ENCODE peak calls at places on chromosome 3, in seven cellular contexts. J is mucosa of descending colon, Z is transverse colon, R is neural progenitor cell, V is psoas muscle, S is heart left ventricle, O is GM12865. B is an unnamed sample.

GRCh38 chr3:242986-243706 is 46.6 kb downstream of the CHL1 start:
- DNase-seq in J (no peak), S (no peak), V (no peak), Z (no peak), O (no peak), R (no peak), B (peak; percentile 35)

GRCh38 chr3:194588236-194588635 is 45.0 kb downstream of the TMEM44 start:
- DNase-seq in R (no peak), S (no peak), Z (no peak), J (no peak), V (peak; percentile 15), O (no peak), B (peak; percentile 47)

GRCh38 chr3:71652786-71653419 is 69.4 kb upstream of the FOXP1 start:
- DNase-seq in S (no peak), J (no peak), V (no peak), R (peak; percentile 66), Z (peak; percentile 37), O (peak; percentile 20), B (peak; percentile 58)

GRCh38 chr3:49411550-49411967 is 217 bp downstream of the RHOA start:
- DNase-seq in J (peak; percentile 81), S (peak; percentile 66), R (peak; percentile 86), Z (peak; percentile 71), O (peak; percentile 61), V (peak; percentile 78), B (peak; percentile 32)

GRCh38 chr3:151770941-151771340 is 37.2 kb downstream of the AADACL2 start:
- DNase-seq in S (peak; percentile 61), J (peak; percentile 51), Z (peak; percentile 40), O (no peak), R (no peak), V (peak; percentile 66), B (no peak)

GRCh38 chr3:11019116-11019515 is 26.6 kb downstream of the SLC6A1 start:
- DNase-seq in J (no peak), Z (no peak), O (no peak), R (no peak), S (no peak), V (no peak), B (peak; percentile 21)

GRCh38 chr3:113600418-113601185 is 68.2 kb downstream of the SIDT1 start:
- DNase-seq in R (no peak), V (no peak), S (no peak), O (no peak), Z (no peak), J (no peak), B (no peak)

GRCh38 chr3:120855665-120856437 is 52.2 kb upstream of the STXBP5L start:
- DNase-seq in V (no peak), J (peak; percentile 18), S (peak; percentile 17), Z (peak; percentile 10), O (no peak), R (no peak), B (peak; percentile 67)

GRCh38 chr3:189292667-189293478 is 121.1 kb downstream of the TPRG1 start:
- DNase-seq in S (no peak), V (no peak), O (no peak), R (peak; percentile 55), J (peak; percentile 30), Z (peak; percentile 10), B (peak; percentile 58)

GRCh38 chr3:10008588-10009344 is 17.5 kb upstream of the FANCD2 start:
- DNase-seq in J (peak; percentile 96), V (peak; percentile 92), Z (peak; percentile 95), R (peak; percentile 90), O (peak; percentile 85), S (peak; percentile 90), B (peak; percentile 82)

GRCh38 chr3:165339753-165340152 is 143.6 kb upstream of the SLITRK3 start:
- DNase-seq in S (no peak), V (no peak), O (peak; percentile 12), J (no peak), Z (no peak), R (peak; percentile 8), B (peak; percentile 42)

GRCh38 chr3:173065543-173065970 is 75.5 kb downstream of the SPATA16 start:
- DNase-seq in J (no peak), S (peak; percentile 25), V (no peak), O (peak; percentile 13), R (no peak), Z (no peak), B (peak; percentile 66)

GRCh38 chr3:188407158-188407880 is 253.4 kb downstream of the LPP start:
- DNase-seq in R (no peak), O (no peak), S (no peak), Z (no peak), V (no peak), J (no peak), B (no peak)

GRCh38 chr3:106819445-106819844 is 557.8 kb upstream of the CCDC54 start:
- DNase-seq in S (no peak), J (no peak), O (no peak), V (no peak), Z (no peak), R (no peak), B (no peak)

GRCh38 chr3:64048631-64049061 is 25.4 kb upstream of the PSMD6 start:
- DNase-seq in R (no peak), O (no peak), J (no peak), S (no peak), Z (no peak), V (no peak), B (peak; percentile 19)

GRCh38 chr3:148021400-148021799 is 612.2 kb downstream of the ZIC1 start:
- DNase-seq in V (no peak), J (no peak), S (no peak), Z (no peak), O (no peak), R (no peak), B (no peak)

GRCh38 chr3:52983336-52983807 is 62.5 kb downstream of the SFMBT1 start:
- DNase-seq in V (no peak), S (no peak), R (no peak), Z (peak; percentile 38), J (no peak), O (peak; percentile 85), B (no peak)

DNA sequence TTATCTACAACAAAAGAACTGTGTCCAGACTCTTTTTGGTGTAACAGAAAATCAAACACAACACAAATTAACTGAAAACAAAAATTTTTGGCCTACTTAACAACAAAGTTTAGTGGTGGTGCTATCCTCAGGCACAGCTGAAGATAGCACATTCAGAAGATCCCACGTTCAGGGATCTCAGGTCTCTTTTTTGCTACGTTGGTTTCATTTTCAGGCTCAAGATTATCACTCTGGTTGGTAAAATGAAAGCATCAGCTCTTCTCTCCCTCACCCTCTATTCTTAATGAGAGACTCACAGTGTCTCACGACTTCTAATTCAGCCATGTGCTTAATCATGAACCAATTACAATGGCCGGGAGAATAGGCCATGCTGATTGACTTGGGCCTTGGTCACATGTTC is 146.9 kb upstream of the PTPRG start:
- DNase-seq in R (no peak), V (no peak), J (no peak), Z (no peak), S (no peak), O (peak; percentile 47), B (no peak)
- H3K4me3 ChIP-seq in R (no peak overlapping the region), V (no peak overlapping the region), J (no peak overlapping the region), Z (no peak overlapping the region), S (no peak overlapping the region), O (no peak overlapping the region), B (no peak overlapping the region)

GRCh38 chr3:41572092-41572491 is 372.8 kb downstream of the CTNNB1 start:
- DNase-seq in V (no peak), J (no peak), S (no peak), R (no peak), O (no peak), Z (no peak), B (no peak)

GRCh38 chr3:41573591-41573990 is 374.3 kb downstream of the CTNNB1 start:
- DNase-seq in S (no peak), Z (no peak), J (no peak), R (no peak), O (no peak), V (no peak), B (no peak)

GRCh38 chr3:41575754-41576153 is 376.4 kb downstream of the CTNNB1 start:
- DNase-seq in Z (no peak), J (no peak), V (no peak), R (no peak), O (no peak), S (peak; percentile 21), B (no peak)

GRCh38 chr3:41578798-41579197 is 379.5 kb downstream of the CTNNB1 start:
- DNase-seq in J (no peak), O (no peak), Z (no peak), R (no peak), S (no peak), V (no peak), B (no peak)

DNA sequence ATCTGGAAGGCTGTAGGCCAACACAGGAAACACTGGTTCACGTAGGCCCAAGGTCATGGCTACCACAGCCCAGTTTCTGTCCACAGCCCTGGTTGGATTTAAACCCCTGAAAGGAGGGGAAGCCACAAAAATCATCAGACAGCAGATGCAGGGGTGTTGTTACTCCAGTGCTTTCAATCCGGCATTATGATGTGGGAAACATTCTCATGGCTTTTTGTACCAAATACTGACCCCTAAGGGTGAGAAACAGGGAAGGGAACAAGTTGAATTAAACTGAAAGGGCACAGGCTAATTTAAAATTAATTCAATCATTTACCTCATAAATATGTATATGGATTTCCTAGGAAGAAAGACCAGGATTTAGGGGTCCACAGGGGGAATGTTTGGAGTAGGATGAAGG is 375.6 kb downstream of the CTNNB1 start:
- DNase-seq in J (no peak), Z (no peak), O (peak; percentile 25), R (peak; percentile 23), V (no peak), S (no peak), B (no peak)
- TF ChIP-seq CTCF in J (no peak), Z (no peak), O (no peak), R (peak; percentile 44), V (no peak), S (no peak), B (peak; percentile 23)

DNA sequence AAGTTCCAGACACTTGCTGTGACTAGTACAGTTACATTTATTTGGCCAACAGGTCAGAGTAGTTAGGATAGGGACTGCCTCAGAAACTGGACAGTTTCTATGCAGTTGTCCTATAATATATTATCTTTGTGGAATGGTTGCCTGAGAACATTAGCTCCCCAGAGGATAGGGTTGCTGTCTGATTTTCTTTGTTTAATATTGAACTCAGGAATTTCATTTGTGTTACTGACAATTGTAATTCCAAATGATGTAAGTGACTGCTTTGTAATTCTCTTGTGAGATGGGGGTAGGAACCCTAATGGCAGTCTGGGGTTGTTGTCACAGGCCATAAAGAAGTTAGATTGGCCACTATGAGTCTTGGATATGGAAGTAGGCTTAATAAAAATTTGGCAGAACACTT is 2.2 kb downstream of the NXPE3 start:
- DNase-seq in J (no peak), V (no peak), Z (no peak), S (no peak), R (no peak), O (no peak), B (no peak)
- H3K4me3 ChIP-seq in J (no peak overlapping the region), V (peak overlapping the region; percentile 95), Z (no peak overlapping the region), S (no peak overlapping the region), R (no peak overlapping the region), O (no peak overlapping the region), B (no peak overlapping the region)

DNA sequence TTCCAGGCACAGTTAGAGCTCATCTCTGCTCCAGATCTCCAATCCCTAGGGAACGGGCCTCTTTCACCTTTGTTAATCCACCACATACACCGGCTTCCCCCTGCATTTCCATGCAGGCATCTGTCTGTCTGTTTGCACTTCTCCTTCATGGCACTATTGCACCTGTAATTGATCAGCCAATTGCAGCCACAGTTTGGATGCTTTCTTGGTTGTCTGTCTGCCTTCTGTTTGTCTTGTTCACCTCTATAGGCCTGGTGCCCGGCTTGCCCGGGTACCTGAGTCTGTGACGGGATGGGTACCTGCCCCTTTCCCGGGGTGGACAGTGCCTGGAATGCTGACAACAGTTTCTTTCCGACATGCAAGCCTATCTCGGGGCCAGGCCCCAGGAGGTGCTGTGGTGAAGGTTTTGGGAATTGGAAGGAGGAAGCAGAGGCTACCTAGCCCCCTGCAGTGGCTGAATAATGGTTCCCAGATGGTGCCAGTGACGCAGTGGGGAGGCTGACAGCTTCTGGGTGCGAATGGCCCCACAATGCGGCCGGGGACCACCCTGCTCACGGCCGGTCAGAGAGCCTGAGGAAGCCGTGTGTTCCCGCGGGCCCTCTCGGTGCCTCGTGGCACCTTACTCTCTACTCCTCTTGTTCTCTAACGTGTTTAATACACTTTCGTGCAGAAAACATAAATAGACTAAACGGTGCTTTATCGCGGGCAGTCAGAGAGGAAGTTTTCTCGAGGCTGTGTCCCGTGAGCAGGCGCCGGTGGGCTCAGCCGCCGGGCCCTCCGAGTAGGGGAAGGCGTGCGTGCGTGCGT is 31.3 kb upstream of the RAB6B start:
- DNase-seq in V (no peak), O (no peak), J (no peak), S (no peak), R (peak; percentile 54), Z (no peak), B (no peak)
- TF ChIP-seq CTCF in V (no peak), O (no peak), J (no peak), S (no peak), R (peak; percentile 25), Z (no peak), B (no peak)